ENCODE peak calls at places on chromosomes 13 and 19, in four cellular contexts. F is HT1080, V is right lobe of liver, J is Peyer's patch. H is an unnamed sample.

GRCh38 chr13:36362251-36362650 is 16.1 kb upstream of the SPART start:
- DNase-seq in J (no peak), F (peak; percentile 89), V (no peak), H (no peak)

GRCh38 chr13:33263976-33264619 is 21.5 kb downstream of the STARD13 start:
- DNase-seq in F (no peak), J (no peak), V (no peak), H (no peak)

GRCh38 chr13:33730147-33730546 is 87.8 kb upstream of the RFC3 start:
- DNase-seq in F (no peak), V (no peak), J (no peak), H (no peak)

GRCh38 chr13:21812192-21812626 is 141.3 kb downstream of the FGF9 start:
- DNase-seq in F (peak; percentile 37), J (no peak), V (no peak), H (no peak)

GRCh38 chr13:29835280-29836061 is 14.9 kb downstream of the UBL3 start:
- DNase-seq in F (no peak), V (no peak), J (no peak), H (no peak)

GRCh38 chr13:32315255-32316029 is at the start of the genes BRCA2 and ZAR1L:
- DNase-seq in V (peak; percentile 92), F (peak; percentile 87), J (peak; percentile 91), H (peak; percentile 89)

GRCh38 chr13:40624338-40624737 is 42.1 kb downstream of the FOXO1 start:
- DNase-seq in V (no peak), J (no peak), F (peak; percentile 12), H (no peak)

GRCh38 chr13:109779074-109779473 is 7.3 kb downstream of the IRS2 start:
- DNase-seq in V (no peak), F (no peak), J (no peak), H (no peak)

GRCh38 chr19:39599116-39599515 is 3.2 kb upstream of the LGALS13 start:
- DNase-seq in J (no peak), V (no peak), F (no peak), H (peak; percentile 25)

H was measured in GM13976.